ENCODE peak calls at places on chromosome 6, in ten cellular contexts. U, B, Z, E, C, Y, A, V, J and F are unnamed samples.
A peak's percentile ranks its signal among the peaks of the same experiment; 100 is the strongest.

GRCh38 chr6:149889321-149889720 is 8.6 kb downstream of the RAET1E start:
- DNase-seq in U (no peak), B (no peak), Z (no peak), E (no peak), C (no peak), Y (peak; percentile 26), A (no peak), V (no peak), J (no peak), F (no peak)

GRCh38 chr6:1792989-1793388 is 183.3 kb downstream of the FOXC1 start:
- DNase-seq in U (no peak), B (peak; percentile 39), Z (peak; percentile 36), E (no peak), C (no peak), Y (no peak), A (no peak), V (no peak), J (no peak), F (no peak)

GRCh38 chr6:79636673-79637072 is 5.5 kb downstream of the SH3BGRL2 start:
- DNase-seq in U (no peak), B (no peak), Z (no peak), E (no peak), C (no peak), Y (no peak), A (no peak), V (no peak), J (no peak), F (no peak)

GRCh38 chr6:163180874-163181541 is 233.5 kb upstream of the QKI start:
- DNase-seq in U (peak; percentile 77), B (peak; percentile 70), Z (peak; percentile 17), E (peak; percentile 84), C (peak; percentile 80), Y (peak; percentile 75), A (peak; percentile 83), V (peak; percentile 32), J (no peak), F (no peak)

GRCh38 chr6:116695398-116695797 is 14.4 kb downstream of the KPNA5 start:
- DNase-seq in U (no peak), B (peak; percentile 2), Z (no peak), E (no peak), C (no peak), Y (no peak), A (no peak), V (no peak), J (no peak), F (no peak)

GRCh38 chr6:35737413-35738211 is 780 bp downstream of the ARMC12 start:
- DNase-seq in U (no peak), B (peak; percentile 91), Z (peak; percentile 88), E (peak; percentile 92), C (no peak), Y (peak; percentile 93), A (no peak), V (no peak), J (no peak), F (peak; percentile 58)

GRCh38 chr6:1670711-1671462 is 61.2 kb downstream of the FOXC1 start:
- DNase-seq in U (no peak), B (peak; percentile 11), Z (no peak), E (no peak), C (no peak), Y (no peak), A (no peak), V (peak; percentile 45), J (no peak), F (peak; percentile 52)

GRCh38 chr6:154515808-154516207 is 5.3 kb upstream of the CNKSR3 start:
- DNase-seq in U (no peak), B (no peak), Z (peak; percentile 22), E (peak; percentile 46), C (no peak), Y (peak; percentile 56), A (no peak), V (no peak), J (no peak), F (no peak)

GRCh38 chr6:35620706-35621105 is 68.0 kb downstream of the FKBP5 start:
- DNase-seq in U (no peak), B (no peak), Z (no peak), E (no peak), C (no peak), Y (no peak), A (no peak), V (no peak), J (no peak), F (no peak)

GRCh38 chr6:32177182-32177787 is 920 bp upstream of the RNF5 start:
- DNase-seq in U (no peak), B (no peak), Z (no peak), E (no peak), C (no peak), Y (no peak), A (peak; percentile 58), V (peak; percentile 52), J (no peak), F (no peak)

GRCh38 chr6:42093582-42094329 is 43.4 kb downstream of the TAF8 start:
- DNase-seq in U (peak; percentile 36), B (no peak), Z (no peak), E (no peak), C (peak; percentile 46), Y (no peak), A (no peak), V (no peak), J (no peak), F (no peak)

GRCh38 chr6:108947114-108947854 is 99.1 kb downstream of the ARMC2 start:
- DNase-seq in U (no peak), B (peak; percentile 97), Z (peak; percentile 96), E (peak; percentile 88), C (no peak), Y (peak; percentile 85), A (peak; percentile 60), V (peak; percentile 73), J (no peak), F (peak; percentile 24)

GRCh38 chr6:4772750-4773149 is 3.5 kb upstream of the CDYL start:
- DNase-seq in U (no peak), B (no peak), Z (no peak), E (no peak), C (no peak), Y (no peak), A (no peak), V (no peak), J (no peak), F (no peak)

GRCh38 chr6:41546866-41547798 is 951 bp downstream of the FOXP4 start:
- DNase-seq in U (peak; percentile 42), B (peak; percentile 54), Z (peak; percentile 70), E (peak; percentile 56), C (peak; percentile 42), Y (peak; percentile 51), A (no peak), V (peak; percentile 27), J (peak; percentile 46), F (no peak)

GRCh38 chr6:27375613-27376079 is 12.9 kb upstream of the ZNF391 start:
- DNase-seq in U (no peak), B (peak; percentile 1), Z (peak; percentile 2), E (no peak), C (no peak), Y (peak; percentile 9), A (no peak), V (no peak), J (no peak), F (no peak)
- TF ChIP-seq CTCF in U (no peak), B (no peak), Z (no peak), E (peak; percentile 3), C (no peak), Y (no peak), A (no peak), V (no peak), J (peak; percentile 41), F (no peak)

GRCh38 chr6:106517699-106518098 is 111.6 kb downstream of the RTN4IP1 start:
- DNase-seq in U (no peak), B (no peak), Z (no peak), E (no peak), C (no peak), Y (no peak), A (no peak), V (no peak), J (no peak), F (no peak)
- H3K4me3 ChIP-seq in U (no peak overlapping the region), B (no peak overlapping the region), Z (no peak overlapping the region), E (no peak overlapping the region), C (no peak overlapping the region), Y (no peak overlapping the region), A (no peak overlapping the region), V (no peak overlapping the region), J (no peak overlapping the region), F (no peak overlapping the region)

GRCh38 chr6:16799279-16800193 is 38.3 kb upstream of the ATXN1 start:
- DNase-seq in U (no peak), B (peak; percentile 58), Z (peak; percentile 62), E (peak; percentile 16), C (no peak), Y (peak; percentile 41), A (no peak), V (no peak), J (no peak), F (no peak)

GRCh38 chr6:16793828-16794412 is 32.7 kb upstream of the ATXN1 start:
- DNase-seq in U (no peak), B (no peak), Z (no peak), E (no peak), C (no peak), Y (no peak), A (no peak), V (no peak), J (no peak), F (no peak)
- TF ChIP-seq CTCF in U (no peak), B (no peak), Z (no peak), E (no peak), C (peak; percentile 49), Y (no peak), A (no peak), V (no peak), J (no peak), F (no peak)

GRCh38 chr6:2902470-2902762 is 693 bp downstream of the SERPINB9 start:
- DNase-seq in U (no peak), B (peak; percentile 53), Z (peak; percentile 64), E (peak; percentile 59), C (no peak), Y (peak; percentile 56), A (no peak), V (no peak), J (no peak), F (no peak)

GRCh38 chr6:2900821-2901644 is 2.1 kb downstream of the SERPINB9 start:
- DNase-seq in U (no peak), B (peak; percentile 17), Z (peak; percentile 51), E (peak; percentile 37), C (peak; percentile 43), Y (peak; percentile 25), A (peak; percentile 71), V (no peak), J (no peak), F (no peak)

GRCh38 chr6:2900221-2900807 is 2.8 kb downstream of the SERPINB9 start:
- DNase-seq in U (no peak), B (no peak), Z (no peak), E (no peak), C (no peak), Y (no peak), A (no peak), V (no peak), J (no peak), F (no peak)

GRCh38 chr6:2896741-2897140 is 6.4 kb downstream of the SERPINB9 start:
- DNase-seq in U (no peak), B (no peak), Z (no peak), E (no peak), C (no peak), Y (no peak), A (no peak), V (no peak), J (no peak), F (no peak)

DNA sequence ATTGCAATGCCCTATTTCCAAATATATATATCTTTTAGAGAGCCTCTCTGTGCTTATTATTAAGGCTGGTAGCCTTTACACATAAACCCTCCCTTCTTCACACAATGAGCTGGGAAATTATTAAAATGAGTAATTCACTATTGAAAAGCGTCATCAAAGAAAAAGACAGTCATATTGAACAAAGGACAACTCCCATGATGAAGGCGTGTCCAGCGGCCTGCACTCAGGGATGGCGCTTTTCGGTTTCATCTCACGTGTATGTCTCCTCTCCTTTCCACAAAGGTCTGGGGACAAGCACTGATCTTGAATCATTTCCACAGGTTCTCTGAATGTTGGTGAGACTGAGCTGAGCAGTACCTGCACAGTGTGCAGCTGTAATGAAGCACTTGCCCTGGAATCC is 3.5 kb downstream of the SERPINB9 start:
- DNase-seq in U (no peak), B (no peak), Z (no peak), E (no peak), C (no peak), Y (no peak), A (no peak), V (no peak), J (peak; percentile 33), F (no peak)
- H3K4me3 ChIP-seq in U (no peak overlapping the region), B (no peak overlapping the region), Z (no peak overlapping the region), E (no peak overlapping the region), C (no peak overlapping the region), Y (no peak overlapping the region), A (no peak overlapping the region), V (no peak overlapping the region), J (peak overlapping the region; percentile 90), F (no peak overlapping the region)